ENCODE peak calls at places on chromosomes 6 and 20, in five cellular contexts. P is tibial artery; M is effector memory CD4-positive, alpha-beta T cell; K is OCI-LY7; R is mucosa of descending colon. F is an unnamed sample. For H3K9me3 and H3K36me3, the result is how much of the 10 kb centered on the place peaks cover.

GRCh38 chr6:154343473-154344308 is 12.9 kb downstream of the IPCEF1 start:
- DNase-seq in K (no peak), R (peak), P (no peak), M (no peak), F (no peak)

GRCh38 chr6:107491059-107491609 is 1.2 kb downstream of the SOBP start:
- DNase-seq in M (no peak), K (peak), P (peak), R (peak), F (peak)

GRCh38 chr6:157754351-157754750 is 68.7 kb upstream of the SNX9 start:
- DNase-seq in R (no peak), P (no peak), K (no peak), M (no peak), F (no peak)

GRCh38 chr6:151389640-151390275 is 1.6 kb downstream of the ZBTB2 start:
- DNase-seq in K (peak), M (no peak), P (peak), R (peak), F (peak)

GRCh38 chr20:17569616-17570346 is at the start of gene DSTN:
- DNase-seq in R (peak), K (peak), M (peak), P (peak), F (peak)

GRCh38 chr6:37442416-37443218 is 9.6 kb downstream of the CMTR1 start:
- DNase-seq in M (no peak), K (no peak), P (no peak), R (no peak), F (no peak)

GRCh38 chr20:58023346-58023745 is 205.1 kb downstream of the ANKRD60 start:
- DNase-seq in M (no peak), K (no peak), P (no peak), R (no peak), F (no peak)

GRCh38 chr6:76166874-76167273 is 94.4 kb upstream of the IMPG1 start:
- DNase-seq in K (no peak), M (no peak), R (no peak), P (no peak), F (no peak)

GRCh38 chr20:36544134-36545018 is 3.1 kb downstream of the MYL9 start:
- DNase-seq in R (no peak), P (peak), M (no peak), K (no peak), F (peak)

GRCh38 chr6:24766685-24767462 is 7.9 kb upstream of the GMNN start:
- DNase-seq in K (peak), P (no peak), M (no peak), R (no peak), F (no peak)

GRCh38 chr20:45629496-45630100 is at the start of gene WFDC10A:
- DNase-seq in R (no peak), K (peak), P (peak), M (no peak), F (peak)

GRCh38 chr6:50442531-50443040 is 270.7 kb upstream of the TFAP2D start:
- DNase-seq in M (no peak), P (no peak), R (no peak), K (no peak), F (no peak)

GRCh38 chr6:71294121-71294523 is 5.5 kb downstream of the OGFRL1 start:
- DNase-seq in R (no peak), K (no peak), M (no peak), P (no peak), F (peak)

GRCh38 chr20:56443654-56444540 is 24.5 kb upstream of the RTF2 start:
- DNase-seq in R (no peak), P (peak), M (no peak), K (no peak), F (no peak)

GRCh38 chr20:19396466-19397081 is 184.1 kb downstream of the SLC24A3 start:
- DNase-seq in K (no peak), P (no peak), M (no peak), R (no peak), F (no peak)
- H3K9me3 ChIP-seq in K (under half), P (under half), M (under half), R (under half), F (under half)

DNA sequence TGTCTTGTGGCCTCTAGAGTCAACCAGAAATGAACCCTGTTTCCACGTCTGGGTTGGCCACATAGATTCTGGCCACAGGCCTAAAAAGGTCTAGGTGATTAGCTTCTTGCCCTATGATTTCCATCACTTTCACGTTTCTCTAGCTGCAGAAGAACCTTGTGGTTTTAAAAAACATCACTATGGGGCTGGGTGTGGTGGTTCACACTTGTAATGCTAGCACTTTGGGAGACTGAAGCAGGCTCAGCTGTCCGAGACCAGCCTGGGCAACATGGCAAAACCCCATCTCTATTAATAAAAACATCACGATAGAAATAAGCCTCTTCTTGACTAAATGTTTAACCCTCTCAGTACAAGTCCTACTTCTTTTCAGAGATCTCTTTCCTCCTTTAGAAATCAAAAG is 27.6 kb downstream of the POLR1C start:
- DNase-seq in M (no peak), K (no peak), R (no peak), P (no peak), F (no peak)
- H3K36me3 ChIP-seq in M (half or more), K (half or more), R (under half), P (half or more), F (under half)

DNA sequence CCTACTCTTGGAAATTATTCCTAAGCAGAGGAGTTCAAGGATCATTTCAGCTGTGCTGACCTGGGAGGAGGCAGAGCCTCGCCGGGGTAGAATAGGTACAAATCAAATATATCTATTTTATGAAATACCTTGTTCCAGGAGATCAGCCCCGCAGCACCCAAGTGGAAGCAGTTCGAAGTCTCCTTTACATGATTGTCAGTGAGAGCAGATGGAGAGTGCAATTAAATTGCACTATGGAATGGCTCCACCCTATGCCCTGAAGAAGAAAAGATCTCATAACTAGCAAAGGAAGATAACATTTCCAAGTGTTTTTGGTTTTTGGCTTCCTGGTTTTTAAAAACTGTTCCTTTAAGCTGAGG is 31.4 kb downstream of the DUSP22 start:
- DNase-seq in M (no peak), P (no peak), R (no peak), K (peak), F (no peak)
- H3K9me3 ChIP-seq in M (under half), P (under half), R (under half), K (under half), F (under half)

GRCh38 chr6:42268835-42269204 is 51.2 kb upstream of the MRPS10 start:
- DNase-seq in K (no peak), P (no peak), M (no peak), R (no peak), F (no peak)
- H3K36me3 ChIP-seq in K (under half), P (under half), M (under half), R (under half), F (under half)

F was measured in aorta.